ENCODE peak calls at places on chromosome 15, in eight cellular contexts. I, D, J, R, W, O, N and X are unnamed samples.

GRCh38 chr15:71538181-71538580 is 272.2 kb upstream of the NR2E3 start:
- DNase-seq in I (no peak), D (no peak), J (no peak), R (no peak), W (no peak), O (no peak), N (no peak), X (no peak)

GRCh38 chr15:67164401-67164791 is 90.1 kb downstream of the AAGAB start:
- DNase-seq in I (peak; percentile 50), D (no peak), J (no peak), R (no peak), W (peak; percentile 17), O (no peak), N (no peak), X (peak; percentile 35)

GRCh38 chr15:71055461-71055860 is 59.8 kb upstream of the THSD4 start:
- DNase-seq in I (peak; percentile 41), D (no peak), J (no peak), R (no peak), W (no peak), O (no peak), N (no peak), X (no peak)

GRCh38 chr15:91970142-91970541 is 116.6 kb downstream of the SLCO3A1 start:
- DNase-seq in I (peak; percentile 90), D (peak; percentile 87), J (no peak), R (no peak), W (no peak), O (no peak), N (no peak), X (no peak)

GRCh38 chr15:57950381-57950946 is 115.0 kb downstream of the ALDH1A2 start:
- DNase-seq in I (no peak), D (no peak), J (no peak), R (no peak), W (no peak), O (no peak), N (no peak), X (no peak)

GRCh38 chr15:45157974-45158373 is 28.2 kb downstream of the DUOX1 start:
- DNase-seq in I (peak; percentile 74), D (peak; percentile 88), J (peak; percentile 43), R (no peak), W (no peak), O (no peak), N (no peak), X (peak; percentile 85)

GRCh38 chr15:63135804-63136203 is 14.1 kb downstream of the LACTB start:
- DNase-seq in I (peak; percentile 94), D (no peak), J (peak; percentile 65), R (no peak), W (no peak), O (no peak), N (no peak), X (peak; percentile 88)

GRCh38 chr15:27977656-27978055 is 121.5 kb downstream of the OCA2 start:
- DNase-seq in I (no peak), D (no peak), J (peak; percentile 4), R (no peak), W (no peak), O (no peak), N (no peak), X (no peak)

GRCh38 chr15:79009388-79009787 is 64.5 kb upstream of the CTSH start:
- DNase-seq in I (no peak), D (no peak), J (no peak), R (no peak), W (no peak), O (no peak), N (no peak), X (no peak)